ENCODE peak calls at places on chromosomes 6 and 20, in five cellular contexts. Z is CD8-positive, alpha-beta T cell; W is mammary epithelial cell; A is choroid plexus epithelial cell; H is uterus. S is an unnamed sample.

GRCh38 chr6:21738180-21739094 is 144.9 kb downstream of the SOX4 start:
- DNase-seq in Z (no peak), W (no peak), A (no peak), H (no peak), S (peak; percentile 33)

GRCh38 chr6:7848229-7848628 is 62.4 kb downstream of the TXNDC5 start:
- DNase-seq in W (peak; percentile 5), Z (no peak), A (peak; percentile 23), H (no peak), S (no peak)

GRCh38 chr6:97186416-97186999 is 96.5 kb downstream of the MMS22L start:
- DNase-seq in A (peak; percentile 83), Z (peak; percentile 68), H (peak; percentile 20), W (peak; percentile 48), S (peak; percentile 66)

GRCh38 chr20:57484772-57485171 is 40.2 kb downstream of the CTCFL start:
- DNase-seq in H (no peak), Z (no peak), W (no peak), A (no peak), S (no peak)

GRCh38 chr6:47318236-47318974 is 8.7 kb upstream of the TNFRSF21 start:
- DNase-seq in A (no peak), W (no peak), Z (no peak), H (no peak), S (no peak)

GRCh38 chr6:131400054-131400781 is 172.8 kb upstream of the ARG1 start:
- DNase-seq in A (peak; percentile 93), Z (no peak), H (no peak), W (peak; percentile 93), S (peak; percentile 83)

GRCh38 chr6:127515234-127515793 is 3.8 kb downstream of the MTCL3 start:
- DNase-seq in A (peak; percentile 50), W (peak; percentile 2), H (no peak), Z (peak; percentile 35), S (no peak)

GRCh38 chr20:5864873-5865582 is 85.3 kb downstream of the TRMT6 start:
- DNase-seq in W (peak; percentile 48), H (no peak), A (peak; percentile 85), Z (peak; percentile 21), S (peak; percentile 75)

GRCh38 chr6:29827579-29828470 is at the start of gene HLA-G:
- DNase-seq in W (no peak), Z (no peak), H (no peak), A (no peak), S (no peak)

GRCh38 chr20:37986873-37987601 is 46.2 kb downstream of the TTI1 start:
- DNase-seq in A (no peak), H (no peak), W (no peak), Z (no peak), S (peak; percentile 55)

GRCh38 chr6:79602859-79603258 is 28.3 kb upstream of the SH3BGRL2 start:
- DNase-seq in A (no peak), W (no peak), H (no peak), Z (no peak), S (no peak)

GRCh38 chr6:74073896-74074295 is 377.9 kb downstream of the CD109 start:
- DNase-seq in H (no peak), W (no peak), A (no peak), Z (no peak), S (peak; percentile 25)
- TF ChIP-seq CTCF in H (no peak), W (no peak), A (no peak), Z (no peak), S (no peak)

GRCh38 chr6:41454189-41454789 is 91.9 kb upstream of the FOXP4 start:
- DNase-seq in H (no peak), A (no peak), Z (no peak), W (no peak), S (no peak)
- H3K4me3 ChIP-seq in H (no peak overlapping the region), A (no peak overlapping the region), Z (no peak overlapping the region), W (no peak overlapping the region), S (no peak overlapping the region)

DNA sequence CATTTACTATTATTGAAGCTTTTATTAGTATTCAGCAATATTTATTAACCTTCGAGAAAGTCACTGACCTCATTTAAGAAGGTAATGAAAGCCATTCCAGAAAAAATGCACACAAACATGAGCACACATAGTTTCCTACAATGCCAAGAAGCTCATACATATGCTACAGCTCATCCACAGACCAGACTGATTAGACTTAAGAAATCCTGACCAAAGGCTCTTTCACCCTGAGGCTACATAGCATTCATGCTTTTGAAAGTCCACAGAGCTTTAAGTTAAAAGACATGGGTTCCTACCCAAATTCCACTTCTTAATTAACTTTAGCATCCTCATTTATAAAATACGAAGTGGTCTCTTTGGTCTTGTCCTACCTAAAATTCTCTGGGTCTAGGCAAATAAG is 430.4 kb downstream of the TBC1D32 start:
- DNase-seq in H (no peak), Z (no peak), A (no peak), W (peak; percentile 9), S (no peak)
- TF ChIP-seq CTCF in H (no peak), Z (no peak), A (no peak), W (no peak), S (no peak)

DNA sequence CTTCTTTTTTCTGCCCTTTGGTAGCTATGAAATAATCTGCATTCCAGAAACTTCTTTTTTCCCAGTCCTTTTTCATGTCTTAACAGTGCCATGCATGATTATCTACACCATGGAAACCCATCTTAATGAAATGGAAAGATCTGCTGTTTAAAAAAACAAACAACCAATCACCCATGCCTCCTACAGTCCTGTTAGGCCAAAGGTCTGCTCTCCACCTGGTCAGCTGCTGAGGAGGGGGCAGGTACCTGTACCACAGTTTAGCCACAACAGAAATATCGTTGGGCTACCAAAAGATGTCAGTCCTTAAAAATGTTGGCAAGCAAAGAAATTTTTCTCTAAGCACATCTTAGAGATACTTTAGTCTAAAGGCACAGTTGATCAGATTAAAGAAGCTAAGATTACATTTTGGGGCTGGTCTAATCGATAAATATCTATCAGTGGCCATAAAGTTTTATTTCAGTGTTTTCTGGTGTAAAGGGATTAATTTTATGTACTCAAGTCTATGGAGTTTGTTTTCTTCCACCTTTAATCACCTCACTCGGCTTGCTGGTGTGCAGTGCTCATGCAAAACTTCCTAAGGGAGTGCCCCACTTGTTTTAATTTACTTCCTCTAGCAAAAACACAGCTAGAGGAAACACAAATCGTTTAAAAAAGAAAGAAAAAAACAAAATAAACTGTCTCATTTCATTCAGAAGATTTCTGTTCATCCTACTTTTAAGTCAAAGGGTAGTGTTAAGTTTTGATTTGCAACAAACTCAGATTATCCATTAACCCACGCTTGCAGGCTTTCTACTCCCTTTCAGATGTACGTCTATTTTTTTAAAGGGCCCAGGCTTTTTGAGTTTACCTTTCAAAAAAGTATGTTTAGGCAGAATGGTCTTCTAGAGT is 112.9 kb downstream of the SLC16A10 start:
- DNase-seq in A (no peak), W (no peak), Z (no peak), H (no peak), S (no peak)
- H3K4me3 ChIP-seq in A (no peak overlapping the region), W (no peak overlapping the region), Z (no peak overlapping the region), H (no peak overlapping the region), S (no peak overlapping the region)

S was measured in astrocyte of the spinal cord.